ENCODE peak calls at places on chromosomes 11 and 22, in six cellular contexts. J is fibroblast of pulmonary artery, D is IMR-90, I is cardiac muscle cell, M is stomach, N is pancreas. R is an unnamed sample.

GRCh38 chr11:128929468-128929867 is 13.2 kb downstream of the TP53AIP1 start:
- DNase-seq in J (no peak), D (peak), I (no peak), M (no peak), N (no peak), R (no peak)

GRCh38 chr22:17920145-17920605 is 104.2 kb downstream of the MICAL3 start:
- DNase-seq in J (peak), D (peak), I (peak), M (peak), N (no peak), R (peak)

GRCh38 chr22:27617214-27617881 is 184.2 kb downstream of the MN1 start:
- DNase-seq in J (peak), D (no peak), I (no peak), M (no peak), N (no peak), R (no peak)

GRCh38 chr11:2301631-2302272 is at the start of the genes C11orf21 and TSPAN32:
- DNase-seq in J (peak), D (peak), I (peak), M (peak), N (no peak), R (no peak)

GRCh38 chr22:46196268-46196667 is 45.9 kb downstream of the PPARA start:
- DNase-seq in J (no peak), D (no peak), I (no peak), M (peak), N (no peak), R (no peak)

GRCh38 chr11:19633276-19633675 is 79.4 kb upstream of the NAV2 start:
- DNase-seq in J (no peak), D (no peak), I (peak), M (peak), N (no peak), R (no peak)

GRCh38 chr11:65417702-65418430 is 4.7 kb upstream of the NEAT1 start:
- DNase-seq in J (peak), D (peak), I (peak), M (peak), N (peak), R (no peak)

GRCh38 chr11:112718483-112718882 is 242.7 kb upstream of the NCAM1 start:
- DNase-seq in J (no peak), D (no peak), I (no peak), M (no peak), N (no peak), R (no peak)

GRCh38 chr11:126628790-126629621 is 273.5 kb downstream of the ST3GAL4 start:
- DNase-seq in J (no peak), D (peak), I (peak), M (no peak), N (no peak), R (no peak)

GRCh38 chr11:114196994-114197702 is 99.1 kb upstream of the NNMT start:
- DNase-seq in J (no peak), D (no peak), I (no peak), M (no peak), N (no peak), R (no peak)

GRCh38 chr11:122634507-122634906 is 21.0 kb upstream of the UBASH3B start:
- DNase-seq in J (no peak), D (peak), I (no peak), M (peak), N (no peak), R (no peak)

GRCh38 chr11:130049260-130049659 is 20.4 kb upstream of the APLP2 start:
- DNase-seq in J (no peak), D (no peak), I (peak), M (no peak), N (no peak), R (no peak)

GRCh38 chr11:34542085-34542484 is 28.5 kb upstream of the ELF5 start:
- DNase-seq in J (no peak), D (no peak), I (no peak), M (no peak), N (no peak), R (no peak)

GRCh38 chr11:117421041-117421440 is 93.4 kb downstream of the CEP164 start:
- DNase-seq in J (no peak), D (no peak), I (no peak), M (peak), N (no peak), R (no peak)

GRCh38 chr22:27501191-27501936 is 300.2 kb downstream of the MN1 start:
- DNase-seq in J (no peak), D (no peak), I (no peak), M (no peak), N (no peak), R (no peak)

GRCh38 chr11:86291466-86292262 is 10.4 kb upstream of the HIKESHI start:
- DNase-seq in J (peak), D (peak), I (peak), M (peak), N (peak), R (peak)

GRCh38 chr11:119787074-119787461 is 58.1 kb upstream of the NECTIN1 start:
- DNase-seq in J (no peak), D (no peak), I (no peak), M (no peak), N (peak), R (no peak)

GRCh38 chr11:78773503-78773902 is 198.8 kb upstream of the NARS2 start:
- DNase-seq in J (no peak), D (no peak), I (no peak), M (no peak), N (no peak), R (no peak)

GRCh38 chr22:22207845-22208564 is 36.6 kb upstream of the VPREB1 start:
- DNase-seq in J (peak), D (peak), I (peak), M (peak), N (peak), R (peak)

GRCh38 chr11:45922425-45923082 is at the start of gene LARGE2:
- DNase-seq in J (no peak), D (no peak), I (no peak), M (peak), N (peak), R (no peak)

GRCh38 chr22:44809456-44809855 is 57.1 kb downstream of the ARHGAP8 start:
- DNase-seq in J (no peak), D (no peak), I (no peak), M (no peak), N (no peak), R (no peak)

GRCh38 chr11:116993599-116993998 is 104.6 kb downstream of the SIK3 start:
- DNase-seq in J (peak), D (no peak), I (peak), M (no peak), N (no peak), R (no peak)

GRCh38 chr22:50304528-50305392 is 2.7 kb downstream of the PLXNB2 start:
- DNase-seq in J (peak), D (no peak), I (peak), M (peak), N (no peak), R (no peak)

GRCh38 chr11:8100605-8101004 is 19.6 kb downstream of the TUB start:
- DNase-seq in J (no peak), D (no peak), I (no peak), M (peak), N (peak), R (no peak)

GRCh38 chr11:92765965-92766371 is 203.5 kb upstream of the MTNR1B start:
- DNase-seq in J (peak), D (peak), I (peak), M (no peak), N (no peak), R (no peak)

GRCh38 chr22:30665786-30666185 is 1.9 kb downstream of the DUSP18 start:
- DNase-seq in J (no peak), D (no peak), I (no peak), M (no peak), N (no peak), R (no peak)

GRCh38 chr11:98062714-98063113 is 958.0 kb upstream of the CNTN5 start:
- DNase-seq in J (no peak), D (no peak), I (no peak), M (no peak), N (no peak), R (no peak)

GRCh38 chr11:73361953-73362776 is 14.0 kb upstream of the RELT start:
- DNase-seq in J (no peak), D (no peak), I (no peak), M (no peak), N (no peak), R (no peak)

GRCh38 chr22:32539631-32540449 is 65.2 kb downstream of the FBXO7 start:
- DNase-seq in J (no peak), D (no peak), I (no peak), M (no peak), N (no peak), R (peak)

DNA sequence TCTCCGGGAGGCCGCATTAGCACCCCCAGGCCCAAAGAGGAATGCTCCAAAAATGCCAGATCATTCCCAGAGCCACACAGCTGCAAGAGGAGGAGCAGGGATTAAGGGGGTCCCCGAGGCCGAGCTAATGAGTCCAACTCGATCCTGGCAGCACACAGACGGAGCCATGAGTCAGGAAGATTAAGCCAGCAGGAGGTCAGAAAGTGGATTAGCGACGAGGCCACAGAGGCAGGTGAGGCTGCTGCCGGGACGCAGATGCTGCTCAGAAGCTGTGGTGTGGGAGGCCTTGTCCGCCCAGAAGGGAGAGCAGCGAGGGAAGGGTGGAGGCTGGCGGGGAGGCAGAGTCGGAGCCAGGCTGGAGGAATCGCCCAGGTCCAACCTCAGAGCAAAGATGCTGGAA is 120.5 kb downstream of the SHANK2 start:
- DNase-seq in J (no peak), D (no peak), I (no peak), M (no peak), N (peak), R (no peak)
- TF ChIP-seq CTCF in J (no peak), D (no peak), I (no peak), M (no peak), N (no peak), R (no peak)

DNA sequence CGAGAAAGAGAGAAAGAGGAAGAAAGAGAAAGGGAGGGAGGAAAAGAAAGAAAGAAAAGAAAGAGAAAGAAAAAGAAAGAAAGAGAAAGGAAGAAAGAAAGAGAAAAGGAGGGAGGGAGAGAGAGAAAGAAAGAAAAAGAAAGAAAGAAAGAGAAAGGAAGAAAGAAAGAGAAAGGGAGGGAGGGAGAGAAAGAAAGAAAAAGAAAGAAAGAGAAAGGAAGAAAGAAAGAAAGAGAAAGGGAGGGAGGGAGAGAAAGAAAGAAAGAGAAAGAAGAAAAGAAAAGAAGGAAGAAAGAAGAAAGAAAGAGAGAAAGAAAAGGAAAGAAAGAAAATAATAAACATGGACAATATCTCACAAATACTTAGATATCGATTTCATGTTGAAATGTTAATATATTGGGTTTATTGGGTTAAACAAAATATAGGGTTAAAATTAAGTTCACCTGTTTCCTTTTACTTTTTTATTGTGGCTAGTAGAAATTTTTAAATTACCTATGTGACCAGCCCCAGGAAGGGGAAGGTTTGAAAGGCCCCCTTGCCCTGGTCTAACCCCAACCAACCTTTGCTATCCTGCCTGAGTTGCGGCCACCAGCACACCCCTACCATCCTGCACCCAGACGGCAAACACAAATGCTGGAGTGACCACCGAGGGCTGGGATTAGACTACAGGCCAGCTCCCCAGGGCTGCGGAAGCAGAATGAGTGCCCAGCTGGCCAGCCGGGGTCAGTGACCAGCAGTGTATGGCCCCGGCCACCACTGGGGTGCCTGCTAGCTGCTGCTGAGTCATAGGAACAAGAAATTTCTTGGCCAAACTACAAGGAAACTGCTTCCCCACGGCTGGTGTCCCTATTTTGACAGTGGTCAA is 81.0 kb upstream of the FGF3 start:
- DNase-seq in J (no peak), D (no peak), I (peak), M (peak), N (no peak), R (no peak)
- TF ChIP-seq CTCF in J (no peak), D (no peak), I (no peak), M (no peak), N (no peak), R (no peak)

DNA sequence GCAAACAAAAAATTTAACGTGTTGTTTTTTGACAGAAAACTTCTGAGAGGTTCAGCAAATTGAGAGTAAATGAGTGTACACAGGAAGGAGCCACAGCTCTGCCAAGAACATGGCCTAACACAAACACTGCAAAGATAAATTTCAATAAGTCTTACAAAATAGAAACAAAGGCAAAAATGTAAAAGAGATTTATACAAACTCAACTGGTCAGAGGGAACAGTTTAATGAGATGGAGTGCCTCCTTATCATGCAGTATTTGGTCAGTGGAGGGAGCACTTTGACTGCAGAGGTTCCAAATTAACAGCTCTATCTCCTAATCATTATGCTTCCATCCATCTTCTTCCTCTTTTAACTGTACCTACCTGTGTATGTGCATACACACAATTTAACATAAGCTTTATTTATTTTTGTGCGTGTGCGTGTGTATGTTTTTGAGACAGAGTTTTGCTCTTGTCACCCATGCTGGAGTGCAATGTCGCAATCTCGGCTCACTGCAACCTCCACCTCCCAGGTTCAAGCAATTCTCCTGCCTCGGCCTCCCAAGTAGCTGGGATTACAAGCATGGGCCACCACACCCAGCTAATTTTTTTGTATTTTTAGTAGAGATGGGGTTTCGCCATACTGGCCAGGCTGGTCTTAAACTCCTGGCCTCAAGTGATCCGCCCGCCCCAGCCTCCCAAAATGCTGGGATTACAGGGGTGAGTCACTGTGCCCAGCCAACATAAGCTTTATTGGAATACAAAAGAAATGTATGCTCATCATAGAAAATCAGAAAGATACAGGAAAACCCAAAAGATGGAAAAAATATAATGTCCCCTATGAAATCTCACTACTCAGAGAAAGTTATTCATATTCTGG is 111.9 kb downstream of the MRTFA start:
- DNase-seq in J (peak), D (peak), I (peak), M (no peak), N (no peak), R (no peak)
- TF ChIP-seq CTCF in J (peak), D (peak), I (peak), M (peak), N (no peak), R (no peak)

DNA sequence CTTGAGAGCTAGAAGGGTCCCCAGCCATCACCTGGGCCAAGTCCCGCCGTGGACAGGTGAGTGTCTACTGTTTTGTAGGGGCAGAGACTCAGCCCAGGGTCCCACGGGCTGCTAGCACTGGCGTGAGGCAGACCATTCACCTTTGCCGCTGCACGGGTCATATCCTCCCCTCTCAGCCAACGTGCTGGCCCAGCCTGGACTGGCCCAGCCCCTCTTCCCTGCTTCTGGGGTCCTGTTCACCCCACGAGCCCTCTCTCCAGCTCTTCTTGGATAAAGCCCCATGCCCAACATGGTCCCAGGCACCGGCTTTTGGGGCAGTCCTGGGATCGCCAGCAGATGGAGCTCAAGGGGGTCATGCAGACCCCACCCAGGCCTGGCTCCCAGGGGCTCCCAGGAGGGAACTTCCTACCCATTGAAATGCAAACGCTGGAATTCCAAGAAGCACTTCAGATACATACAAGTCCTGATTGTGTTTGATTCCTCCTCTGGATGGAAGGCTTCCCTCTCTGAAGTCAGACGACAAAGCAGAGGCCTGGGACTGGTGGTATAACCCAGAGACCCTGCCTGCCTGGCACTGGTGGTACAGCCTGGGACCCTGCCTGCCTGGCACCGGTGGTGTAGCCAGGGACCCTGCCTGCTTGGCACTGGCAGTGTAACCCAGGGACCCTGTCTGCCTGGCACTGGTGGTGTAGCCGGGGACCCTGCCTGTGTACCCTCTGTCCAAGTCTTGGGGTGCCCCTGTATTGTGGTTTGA is 8.9 kb upstream of the SEPTIN5 start:
- DNase-seq in J (no peak), D (no peak), I (no peak), M (no peak), N (no peak), R (no peak)
- TF ChIP-seq CTCF in J (peak), D (no peak), I (peak), M (no peak), N (no peak), R (no peak)

DNA sequence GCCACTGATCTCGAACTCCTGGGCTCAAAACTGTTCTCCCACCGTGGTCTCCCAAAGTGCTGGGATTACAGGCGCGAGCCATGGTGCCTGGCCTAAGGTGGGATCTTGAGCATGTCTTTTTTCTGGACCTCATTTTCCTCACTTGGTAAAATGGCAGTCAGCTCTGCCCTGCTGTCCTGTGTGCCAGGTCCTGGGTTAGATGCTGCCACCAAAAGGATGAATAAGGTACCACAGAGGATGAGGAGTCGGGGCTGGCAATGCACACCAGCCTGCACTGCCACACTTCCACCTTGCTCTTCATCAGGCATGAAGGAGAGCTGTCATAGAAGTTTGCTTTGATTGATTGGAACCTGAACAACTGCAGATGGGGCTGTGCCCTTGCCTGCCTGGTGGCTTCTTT is 32.3 kb downstream of the ACO2 start:
- DNase-seq in J (no peak), D (no peak), I (no peak), M (no peak), N (no peak), R (no peak)
- TF ChIP-seq CTCF in J (peak), D (peak), I (peak), M (no peak), N (no peak), R (no peak)

GRCh38 chr11:892106-892505 is 18.5 kb downstream of the CHID1 start:
- DNase-seq in J (no peak), D (no peak), I (no peak), M (no peak), N (no peak), R (no peak)

GRCh38 chr11:897226-898159 is 13.1 kb downstream of the CHID1 start:
- DNase-seq in J (no peak), D (no peak), I (no peak), M (no peak), N (no peak), R (no peak)

GRCh38 chr11:895331-896223 is 15.0 kb downstream of the CHID1 start:
- DNase-seq in J (no peak), D (no peak), I (no peak), M (no peak), N (no peak), R (no peak)

GRCh38 chr11:893008-893654 is 17.5 kb downstream of the CHID1 start:
- DNase-seq in J (no peak), D (no peak), I (no peak), M (no peak), N (no peak), R (no peak)

GRCh38 chr11:894575-895201 is 15.9 kb downstream of the CHID1 start:
- DNase-seq in J (no peak), D (no peak), I (no peak), M (no peak), N (no peak), R (no peak)
- TF ChIP-seq CTCF in J (no peak), D (peak), I (no peak), M (no peak), N (no peak), R (no peak)

GRCh38 chr11:17898071-17898470 is 114.8 kb downstream of the SERGEF start:
- DNase-seq in J (no peak), D (no peak), I (no peak), M (no peak), N (no peak), R (no peak)
- TF ChIP-seq CTCF in J (no peak), D (no peak), I (no peak), M (no peak), N (no peak), R (no peak)

R was measured in mesothelial cell of epicardium.